ENCODE peak calls at places on chromosomes 13 and 19, in four cellular contexts. P, Y, G and J are unnamed samples.

GRCh38 chr19:56612737-56613136 is 17.6 kb downstream of the ZNF71 start:
- DNase-seq in P (no peak), Y (no peak), G (no peak), J (no peak)

GRCh38 chr13:84037937-84038464 is 155.7 kb upstream of the SLITRK1 start:
- DNase-seq in G (no peak), Y (no peak), P (no peak), J (no peak)

GRCh38 chr13:47139519-47139918 is 242.7 kb upstream of the HTR2A start:
- DNase-seq in G (no peak), P (no peak), Y (no peak), J (no peak)

GRCh38 chr13:114279770-114280169 is 1.6 kb upstream of the UPF3A start:
- DNase-seq in P (no peak), G (no peak), Y (no peak), J (no peak)

GRCh38 chr13:54226866-54227265 is 1198.3 kb downstream of the OLFM4 start:
- DNase-seq in G (no peak), Y (no peak), P (no peak), J (peak)

GRCh38 chr19:13521066-13521465 is 14.8 kb upstream of the CACNA1A start:
- DNase-seq in G (no peak), Y (no peak), P (no peak), J (no peak)

GRCh38 chr13:83352391-83352790 is 529.9 kb downstream of the SLITRK1 start:
- DNase-seq in Y (no peak), P (no peak), G (no peak), J (no peak)

GRCh38 chr19:41563847-41564514 is 12.0 kb upstream of the CEACAM21 start:
- DNase-seq in P (no peak), G (no peak), Y (peak), J (no peak)

GRCh38 chr19:39240421-39240820 is 4.4 kb downstream of the IFNL3 start:
- DNase-seq in Y (no peak), G (no peak), P (no peak), J (no peak)

GRCh38 chr19:4012092-4012974 is 4.8 kb downstream of the PIAS4 start:
- DNase-seq in G (no peak), Y (no peak), P (no peak), J (no peak)

GRCh38 chr13:110250258-110250891 is 56.6 kb downstream of the COL4A1 start:
- DNase-seq in G (no peak), Y (no peak), P (peak), J (no peak)

GRCh38 chr19:54271106-54271505 is 9.8 kb downstream of the LILRB2 start:
- DNase-seq in P (no peak), Y (no peak), G (no peak), J (peak)

GRCh38 chr13:38223093-38223492 is 126.6 kb upstream of the UFM1 start:
- DNase-seq in Y (no peak), P (peak), G (no peak), J (no peak)

GRCh38 chr13:98507060-98507797 is 69.7 kb downstream of the STK24 start:
- DNase-seq in G (no peak), P (peak), Y (no peak), J (no peak)

GRCh38 chr19:1549332-1549945 is 18.7 kb downstream of the MEX3D start:
- DNase-seq in Y (no peak), G (no peak), P (no peak), J (no peak)

GRCh38 chr13:27665761-27666160 is 44.1 kb downstream of the POLR1D start:
- DNase-seq in P (no peak), G (no peak), Y (no peak), J (no peak)

GRCh38 chr13:103287659-103288058 is 221.4 kb upstream of the SLC10A2 start:
- DNase-seq in G (no peak), P (peak), Y (no peak), J (no peak)

GRCh38 chr13:99878921-99879610 is 92.5 kb downstream of the ZIC5 start:
- DNase-seq in G (no peak), P (no peak), Y (no peak), J (no peak)

GRCh38 chr19:39077323-39077722 is 6.8 kb upstream of the ACP7 start:
- DNase-seq in G (no peak), Y (no peak), P (no peak), J (no peak)

GRCh38 chr13:33281951-33282595 is 3.5 kb downstream of the STARD13 start:
- DNase-seq in G (no peak), Y (no peak), P (peak), J (peak)

GRCh38 chr13:95579303-95579702 is 26.8 kb downstream of the CLDN10 start:
- DNase-seq in P (no peak), G (no peak), Y (no peak), J (no peak)

GRCh38 chr19:51712461-51713081 is 11.2 kb downstream of the HAS1 start:
- DNase-seq in P (peak), Y (no peak), G (no peak), J (no peak)

GRCh38 chr19:3692141-3693029 is 7.9 kb downstream of the PIP5K1C start:
- DNase-seq in P (no peak), Y (peak), G (peak), J (no peak)